ENCODE peak calls at places on chromosome 9, in five cellular contexts. Q is uterus, R is neuronal stem cell, P is transverse colon, U is suprapubic skin. N is an unnamed sample.
A peak's percentile ranks its signal among the peaks of the same experiment; 100 is the strongest.

GRCh38 chr9:114900937-114901802 is 29.2 kb downstream of the TNFSF8 start:
- DNase-seq in Q (no peak), R (no peak), P (no peak), U (no peak), N (no peak)

GRCh38 chr9:108535526-108535925 is 320.3 kb downstream of the ACTL7B start:
- DNase-seq in Q (no peak), R (no peak), P (peak; percentile 24), U (no peak), N (no peak)

GRCh38 chr9:4306066-4306787 is 6.4 kb upstream of the GLIS3 start:
- DNase-seq in Q (no peak), R (no peak), P (no peak), U (no peak), N (no peak)

GRCh38 chr9:123629531-123629930 is 273.5 kb downstream of the CRB2 start:
- DNase-seq in Q (no peak), R (no peak), P (no peak), U (no peak), N (no peak)

GRCh38 chr9:83280259-83280658 is 217.3 kb upstream of the RASEF start:
- DNase-seq in Q (no peak), R (no peak), P (no peak), U (no peak), N (no peak)

GRCh38 chr9:7760014-7760415 is 39.6 kb downstream of the DMAC1 start:
- DNase-seq in Q (no peak), R (no peak), P (no peak), U (no peak), N (no peak)

GRCh38 chr9:98121096-98121495 is 2.1 kb upstream of the TRIM14 start:
- DNase-seq in Q (peak; percentile 34), R (no peak), P (peak; percentile 68), U (no peak), N (no peak)

GRCh38 chr9:20592673-20593072 is 29.6 kb downstream of the MLLT3 start:
- DNase-seq in Q (no peak), R (no peak), P (no peak), U (no peak), N (no peak)

GRCh38 chr9:119289740-119290139 is 79.5 kb downstream of the BRINP1 start:
- DNase-seq in Q (no peak), R (peak; percentile 64), P (peak; percentile 35), U (no peak), N (no peak)

GRCh38 chr9:33082538-33083326 is 6.3 kb upstream of the SMU1 start:
- DNase-seq in Q (no peak), R (no peak), P (no peak), U (no peak), N (no peak)

GRCh38 chr9:38622083-38622674 is 1.8 kb upstream of the ANKRD18A start:
- DNase-seq in Q (no peak), R (peak; percentile 29), P (peak; percentile 30), U (no peak), N (peak; percentile 39)

GRCh38 chr9:133107961-133108793 is 12.9 kb downstream of the RALGDS start:
- DNase-seq in Q (no peak), R (no peak), P (no peak), U (no peak), N (peak; percentile 71)

GRCh38 chr9:37364751-37365360 is 57.6 kb upstream of the GRHPR start:
- DNase-seq in Q (no peak), R (no peak), P (peak; percentile 18), U (no peak), N (no peak)

GRCh38 chr9:6566409-6567139 is 79.0 kb downstream of the GLDC start:
- DNase-seq in Q (peak; percentile 33), R (no peak), P (no peak), U (no peak), N (no peak)

GRCh38 chr9:81574399-81574798 is 114.9 kb downstream of the TLE1 start:
- DNase-seq in Q (no peak), R (no peak), P (no peak), U (no peak), N (no peak)

GRCh38 chr9:131349522-131349880 is 44.4 kb upstream of the PRRC2B start:
- DNase-seq in Q (no peak), R (no peak), P (no peak), U (no peak), N (no peak)

GRCh38 chr9:75541778-75542177 is 348.7 kb upstream of the PCSK5 start:
- DNase-seq in Q (no peak), R (no peak), P (no peak), U (no peak), N (no peak)

GRCh38 chr9:22084336-22085035 is 75.4 kb upstream of the CDKN2B start:
- DNase-seq in Q (no peak), R (no peak), P (no peak), U (no peak), N (no peak)

GRCh38 chr9:98101868-98102273 is 17.2 kb downstream of the TRIM14 start:
- DNase-seq in Q (no peak), R (no peak), P (peak; percentile 75), U (peak; percentile 62), N (no peak)

GRCh38 chr9:17623965-17624364 is 45.1 kb downstream of the SH3GL2 start:
- DNase-seq in Q (no peak), R (no peak), P (no peak), U (no peak), N (no peak)

GRCh38 chr9:8521112-8521511 is 721.5 kb upstream of the DMAC1 start:
- DNase-seq in Q (no peak), R (no peak), P (no peak), U (no peak), N (no peak)

GRCh38 chr9:136902259-136902821 is 16.0 kb downstream of the TRAF2 start:
- DNase-seq in Q (peak; percentile 47), R (no peak), P (peak; percentile 89), U (no peak), N (peak; percentile 87)

GRCh38 chr9:1869843-1870242 is 145.3 kb upstream of the SMARCA2 start:
- DNase-seq in Q (no peak), R (peak; percentile 20), P (no peak), U (no peak), N (no peak)

GRCh38 chr9:4762108-4762888 is 21.3 kb upstream of the AK3 start:
- DNase-seq in Q (peak; percentile 73), R (peak; percentile 66), P (peak; percentile 89), U (peak; percentile 85), N (no peak)

GRCh38 chr9:115998661-115999060 is 154.9 kb upstream of the PAPPA start:
- DNase-seq in Q (no peak), R (no peak), P (no peak), U (no peak), N (no peak)

DNA sequence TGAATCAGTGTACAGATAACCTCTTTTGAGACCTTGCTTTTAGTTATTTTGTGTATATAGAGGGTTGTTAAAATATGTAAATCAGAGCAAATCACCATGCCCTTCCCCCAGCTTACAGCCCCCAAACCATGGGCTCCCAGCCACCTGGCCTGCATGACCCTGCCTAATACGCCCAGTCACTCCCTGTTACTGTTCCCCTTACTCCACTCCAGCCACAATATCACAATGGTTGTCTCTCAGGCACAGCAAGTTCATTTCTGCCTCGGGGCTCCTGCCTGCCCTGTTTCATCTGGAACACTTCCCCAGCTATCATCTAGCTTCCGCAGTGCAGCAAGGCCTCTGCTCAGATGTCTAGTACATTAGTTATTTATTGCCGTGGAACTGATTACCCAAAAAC is 5.0 kb upstream of the CARD19 start:
- DNase-seq in Q (no peak), R (no peak), P (no peak), U (peak; percentile 38), N (no peak)
- H3K9me3 ChIP-seq in Q (peaks cover 5% of the 10 kb centered on the region), R (no peaks in the 10 kb centered on the region), P (no peaks in the 10 kb centered on the region), U (peaks cover 6% of the 10 kb centered on the region), N (no peaks in the 10 kb centered on the region)

DNA sequence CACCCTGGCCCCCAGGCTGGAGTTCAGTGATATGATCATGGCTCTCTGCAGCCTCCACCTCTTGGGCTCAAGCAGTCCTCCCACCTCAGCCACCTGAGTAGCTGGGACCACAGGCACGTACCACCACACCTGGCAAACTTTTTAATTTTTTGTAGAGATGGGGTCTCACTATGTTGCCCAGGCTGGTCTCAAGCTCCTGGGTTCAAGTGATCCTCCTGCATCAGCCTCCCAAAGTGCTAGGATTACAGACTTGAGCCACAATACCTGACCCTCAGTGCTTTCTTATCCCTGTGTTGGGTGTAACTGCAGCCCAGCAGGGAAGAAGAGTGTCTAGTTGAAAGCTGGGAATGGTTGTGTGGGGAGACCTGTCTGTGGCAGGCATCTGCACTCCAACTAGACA is 10.9 kb downstream of the PTPA start:
- DNase-seq in Q (no peak), R (no peak), P (no peak), U (no peak), N (no peak)
- H3K4me3 ChIP-seq in Q (no peak overlapping the region), R (no peak overlapping the region), P (no peak overlapping the region), U (no peak overlapping the region), N (no peak overlapping the region)

GRCh38 chr9:89635007-89635742 is 30.4 kb downstream of the GADD45G start:
- DNase-seq in Q (peak; percentile 62), R (no peak), P (no peak), U (no peak), N (no peak)

GRCh38 chr9:89631381-89631780 is 26.6 kb downstream of the GADD45G start:
- DNase-seq in Q (no peak), R (no peak), P (no peak), U (no peak), N (no peak)

GRCh38 chr9:89633404-89633803 is 28.6 kb downstream of the GADD45G start:
- DNase-seq in Q (no peak), R (no peak), P (no peak), U (no peak), N (no peak)

GRCh38 chr9:89633920-89634319 is 29.1 kb downstream of the GADD45G start:
- DNase-seq in Q (no peak), R (no peak), P (no peak), U (no peak), N (no peak)

DNA sequence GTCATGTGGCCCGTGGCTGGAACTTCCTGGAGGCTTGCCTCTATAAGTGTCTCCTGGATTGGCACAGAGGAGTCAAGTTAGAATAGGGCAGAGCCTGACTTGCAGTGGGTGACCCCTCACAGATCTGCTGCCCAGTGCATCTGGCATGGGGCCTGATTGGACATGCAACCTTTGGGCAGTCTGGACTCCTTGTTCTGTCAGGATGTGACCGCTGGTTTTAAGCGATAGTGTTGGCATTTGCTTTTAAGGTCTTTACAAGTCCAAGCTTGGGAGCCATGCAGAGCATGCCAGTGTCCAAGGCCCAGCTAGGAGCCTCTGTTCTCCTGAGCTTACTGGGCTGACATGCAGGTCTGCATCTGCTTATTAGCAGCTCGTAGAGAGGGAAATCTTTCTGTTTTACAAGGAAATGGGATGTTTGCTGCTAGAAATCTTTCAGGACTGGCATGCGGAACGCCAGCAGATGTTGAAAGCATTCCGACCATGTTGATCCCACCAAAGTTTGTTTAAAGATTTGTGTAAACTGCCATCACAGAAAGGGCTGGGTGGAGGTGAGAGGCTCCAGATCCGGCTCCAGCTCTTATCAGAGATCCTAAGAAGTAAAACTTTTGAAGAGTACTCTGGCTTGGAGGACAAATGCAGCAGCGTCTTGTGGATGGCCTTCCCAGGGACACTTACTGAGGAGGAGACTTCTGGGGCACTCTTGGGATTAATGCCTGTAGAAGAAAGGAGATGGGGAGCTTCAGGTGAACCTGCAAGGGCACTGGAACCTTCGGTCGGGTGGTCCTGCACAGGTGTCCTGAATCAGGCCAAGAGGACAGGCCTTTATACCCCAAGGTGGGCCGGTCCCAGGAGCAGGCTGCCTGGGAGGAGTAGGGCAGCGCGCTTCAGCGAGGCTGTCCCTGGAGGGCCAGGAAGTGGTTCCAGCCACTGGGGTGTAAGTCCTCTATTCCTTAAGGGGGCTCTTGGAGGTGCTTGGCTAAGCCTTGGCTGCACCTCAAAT is 27.6 kb downstream of the GADD45G start:
- DNase-seq in Q (no peak), R (no peak), P (no peak), U (no peak), N (no peak)
- H3K27ac ChIP-seq in Q (peak overlapping the region; percentile 1), R (no peak overlapping the region), P (no peak overlapping the region), U (no peak overlapping the region), N (no peak overlapping the region)

GRCh38 chr9:112367465-112367864 is 12.4 kb upstream of the HSDL2 start:
- DNase-seq in Q (no peak), R (no peak), P (no peak), U (no peak), N (no peak)
- H3K9me3 ChIP-seq in Q (no peaks in the 10 kb centered on the region), R (peaks cover 17% of the 10 kb centered on the region), P (peaks cover 7% of the 10 kb centered on the region), U (no peaks in the 10 kb centered on the region), N (peaks cover 18% of the 10 kb centered on the region)